ENCODE peak calls at places on chromosomes 16 and 17, in six cellular contexts. One of them, this sample, is unnamed.

GRCh38 chr17:18182978-18183333 is 672 bp upstream of the ALKBH5 start:
- DNase-seq in heart left ventricle: peak
- DNase-seq in foreskin fibroblast: peak
- DNase-seq in A549: peak
- DNase-seq in stomach: peak
- DNase-seq in heart right ventricle: peak
- DNase-seq in this sample: no peak

GRCh38 chr17:17818088-17818526 is 18.7 kb downstream of the SREBF1 start:
- DNase-seq in heart left ventricle: no peak
- DNase-seq in heart right ventricle: no peak
- DNase-seq in A549: no peak
- DNase-seq in stomach: no peak
- DNase-seq in foreskin fibroblast: peak
- DNase-seq in this sample: no peak

GRCh38 chr17:42676424-42677011 is at the start of gene PLEKHH3:
- DNase-seq in A549: no peak
- DNase-seq in heart left ventricle: no peak
- DNase-seq in stomach: no peak
- DNase-seq in foreskin fibroblast: no peak
- DNase-seq in heart right ventricle: no peak
- DNase-seq in this sample: no peak

GRCh38 chr17:61387011-61387410 is 12.6 kb upstream of the TBX2 start:
- DNase-seq in heart left ventricle: no peak
- DNase-seq in stomach: no peak
- DNase-seq in A549: no peak
- DNase-seq in heart right ventricle: no peak
- DNase-seq in foreskin fibroblast: no peak
- DNase-seq in this sample: no peak

GRCh38 chr16:88328313-88328660 is 54.5 kb upstream of the ZNF469 start:
- DNase-seq in heart left ventricle: no peak
- DNase-seq in A549: no peak
- DNase-seq in stomach: no peak
- DNase-seq in heart right ventricle: no peak
- DNase-seq in foreskin fibroblast: no peak
- DNase-seq in this sample: no peak

GRCh38 chr17:71632328-71632727 is 488.5 kb upstream of the SOX9 start:
- DNase-seq in foreskin fibroblast: peak
- DNase-seq in A549: no peak
- DNase-seq in heart left ventricle: no peak
- DNase-seq in stomach: no peak
- DNase-seq in heart right ventricle: no peak
- DNase-seq in this sample: no peak

GRCh38 chr17:4147751-4148310 is 4.8 kb downstream of the CYB5D2 start:
- DNase-seq in stomach: no peak
- DNase-seq in heart left ventricle: no peak
- DNase-seq in A549: no peak
- DNase-seq in foreskin fibroblast: no peak
- DNase-seq in heart right ventricle: no peak
- DNase-seq in this sample: no peak

GRCh38 chr17:32266389-32267269 is 997 bp downstream of the RHBDL3 start:
- DNase-seq in heart left ventricle: no peak
- DNase-seq in foreskin fibroblast: peak
- DNase-seq in heart right ventricle: no peak
- DNase-seq in stomach: no peak
- DNase-seq in A549: no peak
- DNase-seq in this sample: no peak

GRCh38 chr17:70029019-70029767 is 45.8 kb upstream of the KCNJ16 start:
- DNase-seq in heart right ventricle: no peak
- DNase-seq in stomach: no peak
- DNase-seq in heart left ventricle: no peak
- DNase-seq in foreskin fibroblast: no peak
- DNase-seq in A549: no peak
- DNase-seq in this sample: no peak

GRCh38 chr17:70028397-70028796 is 46.6 kb upstream of the KCNJ16 start:
- DNase-seq in foreskin fibroblast: no peak
- DNase-seq in A549: no peak
- DNase-seq in heart left ventricle: no peak
- DNase-seq in heart right ventricle: no peak
- DNase-seq in stomach: no peak
- DNase-seq in this sample: no peak

GRCh38 chr17:70034158-70034557 is 40.9 kb upstream of the KCNJ16 start:
- DNase-seq in heart left ventricle: no peak
- DNase-seq in foreskin fibroblast: no peak
- DNase-seq in stomach: no peak
- DNase-seq in A549: no peak
- DNase-seq in heart right ventricle: no peak
- DNase-seq in this sample: no peak

GRCh38 chr17:70033165-70033564 is 41.9 kb upstream of the KCNJ16 start:
- DNase-seq in heart left ventricle: no peak
- DNase-seq in stomach: no peak
- DNase-seq in A549: no peak
- DNase-seq in foreskin fibroblast: no peak
- DNase-seq in heart right ventricle: no peak
- DNase-seq in this sample: no peak

DNA sequence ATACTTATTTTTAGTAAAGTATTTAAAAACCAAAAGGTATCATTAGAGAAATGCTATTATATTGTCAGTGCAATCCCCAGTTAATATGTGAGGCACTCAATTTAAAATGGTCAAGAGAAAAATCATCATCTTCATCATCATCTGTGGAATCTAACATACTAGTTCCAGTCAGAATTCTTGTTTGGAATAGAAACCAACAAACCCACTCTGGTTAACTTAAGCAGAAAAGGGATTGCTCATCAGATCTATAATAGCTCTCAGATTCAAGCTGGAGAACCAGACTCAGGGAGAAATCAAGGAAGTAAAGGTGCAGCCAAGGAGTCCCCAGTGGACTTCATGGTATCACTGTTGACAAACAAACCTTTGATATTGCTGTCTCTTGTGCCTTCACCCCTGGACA is 43.7 kb upstream of the KCNJ16 start:
- DNase-seq in foreskin fibroblast: no peak
- DNase-seq in heart left ventricle: no peak
- DNase-seq in heart right ventricle: no peak
- DNase-seq in stomach: no peak
- DNase-seq in A549: no peak
- DNase-seq in this sample: no peak
- H3K4me3 ChIP-seq in foreskin fibroblast: no peak
- H3K4me3 ChIP-seq in heart left ventricle: no peak
- H3K4me3 ChIP-seq in heart right ventricle: no peak
- H3K4me3 ChIP-seq in stomach: no peak
- H3K4me3 ChIP-seq in A549: no peak
- H3K4me3 ChIP-seq in this sample: no peak

GRCh38 chr17:40340880-40341807 is 23.4 kb downstream of the GJD3 start:
- DNase-seq in foreskin fibroblast: peak
- DNase-seq in heart right ventricle: peak
- DNase-seq in A549: peak
- DNase-seq in stomach: peak
- DNase-seq in heart left ventricle: peak
- DNase-seq in this sample: peak
- TF ChIP-seq CTCF in foreskin fibroblast: no peak
- TF ChIP-seq CTCF in heart right ventricle: no peak
- TF ChIP-seq CTCF in A549: no peak
- TF ChIP-seq CTCF in stomach: no peak
- TF ChIP-seq CTCF in heart left ventricle: peak
- TF ChIP-seq CTCF in this sample: peak

GRCh38 chr17:44543213-44543904 is 13.9 kb upstream of the FZD2 start:
- DNase-seq in foreskin fibroblast: peak
- DNase-seq in heart left ventricle: no peak
- DNase-seq in heart right ventricle: no peak
- DNase-seq in stomach: no peak
- DNase-seq in A549: peak
- DNase-seq in this sample: no peak
- H3K4me3 ChIP-seq in foreskin fibroblast: peak
- H3K4me3 ChIP-seq in heart left ventricle: no peak
- H3K4me3 ChIP-seq in heart right ventricle: no peak
- H3K4me3 ChIP-seq in stomach: no peak
- H3K4me3 ChIP-seq in A549: no peak
- H3K4me3 ChIP-seq in this sample: no peak

GRCh38 chr16:25390761-25391160 is 133.1 kb upstream of the ZKSCAN2 start:
- DNase-seq in stomach: no peak
- DNase-seq in heart right ventricle: no peak
- DNase-seq in A549: no peak
- DNase-seq in heart left ventricle: no peak
- DNase-seq in foreskin fibroblast: no peak
- DNase-seq in this sample: no peak

DNA sequence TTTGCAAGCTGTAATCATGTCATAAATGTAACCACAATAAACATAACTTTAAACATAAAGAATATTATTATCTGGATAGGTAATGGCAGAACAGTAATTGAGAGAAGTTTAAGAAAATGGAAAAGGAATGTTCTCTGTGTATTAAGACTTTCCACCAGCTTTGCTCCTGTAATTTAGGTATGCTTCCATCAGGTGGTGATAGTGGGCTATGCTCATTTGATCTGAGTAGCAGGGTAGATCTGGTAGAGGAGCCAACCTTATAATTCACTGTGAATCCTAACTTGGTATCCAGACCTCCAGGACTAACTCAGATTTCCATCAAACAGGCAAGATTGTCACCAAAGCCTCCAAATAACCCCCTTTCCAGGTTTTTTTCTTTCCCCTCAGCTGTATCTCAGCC is 137.9 kb upstream of the ZKSCAN2 start:
- DNase-seq in heart left ventricle: no peak
- DNase-seq in A549: no peak
- DNase-seq in heart right ventricle: no peak
- DNase-seq in stomach: no peak
- DNase-seq in foreskin fibroblast: no peak
- DNase-seq in this sample: no peak
- TF ChIP-seq CTCF in heart left ventricle: no peak
- TF ChIP-seq CTCF in A549: no peak
- TF ChIP-seq CTCF in heart right ventricle: no peak
- TF ChIP-seq CTCF in stomach: no peak
- TF ChIP-seq CTCF in foreskin fibroblast: no peak
- TF ChIP-seq CTCF in this sample: peak

DNA sequence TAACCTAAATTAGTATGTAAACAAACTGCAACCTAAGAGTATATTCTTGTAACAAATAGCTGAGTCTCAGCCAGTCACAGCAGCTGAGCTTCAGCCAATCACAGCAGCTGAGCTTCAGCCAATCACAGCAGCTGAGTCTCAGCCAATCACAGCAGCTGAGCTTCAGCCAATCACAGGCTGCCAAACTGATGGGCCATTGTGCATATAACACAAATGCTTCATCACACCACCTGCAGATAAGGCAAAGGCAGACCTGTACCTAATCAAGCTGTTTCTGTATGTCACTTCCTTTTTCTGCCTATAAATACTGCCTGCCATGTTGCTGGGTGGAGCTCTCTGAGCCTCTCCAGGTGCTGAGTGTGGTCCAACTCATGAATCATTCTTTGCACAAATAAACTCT is 19.9 kb downstream of the MYH13 start:
- DNase-seq in heart left ventricle: no peak
- DNase-seq in heart right ventricle: no peak
- DNase-seq in foreskin fibroblast: no peak
- DNase-seq in stomach: no peak
- DNase-seq in A549: no peak
- DNase-seq in this sample: no peak
- H3K4me3 ChIP-seq in heart left ventricle: no peak
- H3K4me3 ChIP-seq in heart right ventricle: no peak
- H3K4me3 ChIP-seq in foreskin fibroblast: no peak
- H3K4me3 ChIP-seq in stomach: no peak
- H3K4me3 ChIP-seq in A549: no peak
- H3K4me3 ChIP-seq in this sample: no peak

GRCh38 chr16:47613251-47613650 is 152.1 kb downstream of the PHKB start:
- DNase-seq in foreskin fibroblast: peak
- DNase-seq in stomach: no peak
- DNase-seq in heart right ventricle: no peak
- DNase-seq in heart left ventricle: no peak
- DNase-seq in A549: no peak
- DNase-seq in this sample: no peak
- TF ChIP-seq CTCF in foreskin fibroblast: no peak
- TF ChIP-seq CTCF in stomach: no peak
- TF ChIP-seq CTCF in heart right ventricle: no peak
- TF ChIP-seq CTCF in heart left ventricle: no peak
- TF ChIP-seq CTCF in A549: no peak
- TF ChIP-seq CTCF in this sample: no peak

GRCh38 chr17:305090-305976 is 47.3 kb downstream of the RPH3AL start:
- DNase-seq in stomach: peak
- DNase-seq in heart right ventricle: no peak
- DNase-seq in A549: peak
- DNase-seq in heart left ventricle: peak
- DNase-seq in foreskin fibroblast: no peak
- DNase-seq in this sample: no peak
- H3K4me3 ChIP-seq in stomach: no peak
- H3K4me3 ChIP-seq in heart right ventricle: no peak
- H3K4me3 ChIP-seq in A549: no peak
- H3K4me3 ChIP-seq in heart left ventricle: no peak
- H3K4me3 ChIP-seq in foreskin fibroblast: no peak
- H3K4me3 ChIP-seq in this sample: no peak

DNA sequence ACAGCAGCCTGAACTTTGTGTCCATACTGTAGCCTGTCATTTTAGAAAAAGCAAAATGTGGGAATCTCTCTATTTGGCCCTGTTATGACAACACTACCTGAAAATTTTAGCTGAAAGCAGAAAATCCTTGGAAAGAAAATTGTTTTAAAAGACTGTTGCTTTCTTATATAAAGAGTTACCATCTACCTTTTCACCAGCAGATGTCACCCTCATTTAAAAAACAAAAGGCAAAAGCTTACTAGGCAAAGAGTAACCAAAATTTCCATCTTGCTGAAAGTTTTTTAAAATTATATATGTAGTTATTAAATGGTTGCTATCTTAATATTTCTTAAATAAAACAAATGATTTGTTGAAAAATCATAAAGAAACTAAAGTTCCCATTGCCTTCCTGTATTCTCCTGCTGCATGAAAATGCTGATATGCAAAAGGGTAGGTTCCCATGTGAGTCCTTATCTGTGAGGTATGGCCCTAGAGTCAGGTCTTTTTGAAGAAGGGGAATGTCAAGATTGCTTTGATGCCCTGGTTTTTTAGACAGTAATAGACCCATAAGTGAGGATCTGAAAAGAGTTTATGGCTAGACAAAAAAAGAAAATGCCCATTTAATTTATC is 61.0 kb downstream of the TNRC6C start:
- DNase-seq in stomach: no peak
- DNase-seq in foreskin fibroblast: peak
- DNase-seq in A549: no peak
- DNase-seq in heart left ventricle: no peak
- DNase-seq in heart right ventricle: no peak
- DNase-seq in this sample: peak
- TF ChIP-seq CTCF in stomach: peak
- TF ChIP-seq CTCF in foreskin fibroblast: peak
- TF ChIP-seq CTCF in A549: peak
- TF ChIP-seq CTCF in heart left ventricle: peak
- TF ChIP-seq CTCF in heart right ventricle: no peak
- TF ChIP-seq CTCF in this sample: peak

GRCh38 chr17:76135810-76136188 is 5.2 kb downstream of the FOXJ1 start:
- DNase-seq in heart right ventricle: no peak
- DNase-seq in A549: no peak
- DNase-seq in heart left ventricle: no peak
- DNase-seq in foreskin fibroblast: no peak
- DNase-seq in stomach: no peak
- DNase-seq in this sample: no peak
- H3K4me3 ChIP-seq in heart right ventricle: no peak
- H3K4me3 ChIP-seq in A549: no peak
- H3K4me3 ChIP-seq in heart left ventricle: no peak
- H3K4me3 ChIP-seq in foreskin fibroblast: no peak
- H3K4me3 ChIP-seq in stomach: no peak
- H3K4me3 ChIP-seq in this sample: no peak

This sample was measured in GM12864.